ENCODE peak calls at places on chromosome 2, in nine cellular contexts. One of them, this sample, is unnamed.

GRCh38 chr2:8779795-8780194 is 57.6 kb downstream of the KIDINS220 start:
- DNase-seq in lower leg skin: no peak
- DNase-seq in upper lobe of right lung: no peak
- DNase-seq in EL: no peak
- DNase-seq in iPS-NIHi11: no peak
- DNase-seq in AG20443: no peak
- DNase-seq in NT2/D1: no peak
- DNase-seq in GM03348: no peak
- DNase-seq in GM18507: no peak
- DNase-seq in this sample: no peak

GRCh38 chr2:27175330-27175729 is 26.5 kb downstream of the TCF23 start:
- DNase-seq in upper lobe of right lung: no peak
- DNase-seq in lower leg skin: peak; percentile 35
- DNase-seq in GM03348: no peak
- DNase-seq in NT2/D1: no peak
- DNase-seq in GM18507: no peak
- DNase-seq in EL: no peak
- DNase-seq in AG20443: no peak
- DNase-seq in iPS-NIHi11: no peak
- DNase-seq in this sample: peak; percentile 46

GRCh38 chr2:188600536-188601210 is 309.0 kb downstream of the GULP1 start:
- DNase-seq in EL: peak; percentile 66
- DNase-seq in NT2/D1: no peak
- DNase-seq in GM18507: no peak
- DNase-seq in GM03348: peak; percentile 25
- DNase-seq in iPS-NIHi11: no peak
- DNase-seq in lower leg skin: no peak
- DNase-seq in upper lobe of right lung: no peak
- DNase-seq in AG20443: peak; percentile 17
- DNase-seq in this sample: peak; percentile 80

GRCh38 chr2:205361970-205362369 is 320.3 kb upstream of the NRP2 start:
- DNase-seq in GM03348: no peak
- DNase-seq in EL: no peak
- DNase-seq in iPS-NIHi11: no peak
- DNase-seq in upper lobe of right lung: no peak
- DNase-seq in NT2/D1: no peak
- DNase-seq in AG20443: no peak
- DNase-seq in lower leg skin: no peak
- DNase-seq in GM18507: no peak
- DNase-seq in this sample: no peak

GRCh38 chr2:219251656-219252055 is 1.4 kb upstream of the TUBA4B start:
- DNase-seq in NT2/D1: no peak
- DNase-seq in lower leg skin: no peak
- DNase-seq in AG20443: no peak
- DNase-seq in upper lobe of right lung: no peak
- DNase-seq in GM18507: no peak
- DNase-seq in iPS-NIHi11: no peak
- DNase-seq in GM03348: peak; percentile 8
- DNase-seq in EL: no peak
- DNase-seq in this sample: peak; percentile 55

GRCh38 chr2:121809607-121810006 is 54.2 kb downstream of the TSN start:
- DNase-seq in iPS-NIHi11: peak; percentile 1
- DNase-seq in GM03348: no peak
- DNase-seq in NT2/D1: no peak
- DNase-seq in lower leg skin: no peak
- DNase-seq in GM18507: no peak
- DNase-seq in EL: no peak
- DNase-seq in AG20443: no peak
- DNase-seq in upper lobe of right lung: no peak
- DNase-seq in this sample: no peak

GRCh38 chr2:47029737-47030524 is 114.3 kb upstream of the MCFD2 start:
- DNase-seq in EL: peak; percentile 32
- DNase-seq in lower leg skin: no peak
- DNase-seq in iPS-NIHi11: no peak
- DNase-seq in GM18507: no peak
- DNase-seq in AG20443: no peak
- DNase-seq in upper lobe of right lung: no peak
- DNase-seq in NT2/D1: no peak
- DNase-seq in GM03348: no peak
- DNase-seq in this sample: no peak

GRCh38 chr2:195646424-195646823 is 10.6 kb upstream of the SLC39A10 start:
- DNase-seq in lower leg skin: no peak
- DNase-seq in NT2/D1: no peak
- DNase-seq in EL: no peak
- DNase-seq in AG20443: no peak
- DNase-seq in GM03348: no peak
- DNase-seq in upper lobe of right lung: no peak
- DNase-seq in GM18507: no peak
- DNase-seq in iPS-NIHi11: peak; percentile 20
- DNase-seq in this sample: no peak

GRCh38 chr2:239590276-239590675 is 189.5 kb upstream of the HDAC4 start:
- DNase-seq in upper lobe of right lung: no peak
- DNase-seq in GM18507: no peak
- DNase-seq in EL: no peak
- DNase-seq in NT2/D1: no peak
- DNase-seq in iPS-NIHi11: no peak
- DNase-seq in AG20443: no peak
- DNase-seq in GM03348: no peak
- DNase-seq in lower leg skin: no peak
- DNase-seq in this sample: no peak

GRCh38 chr2:214737188-214737587 is 72.3 kb downstream of the BARD1 start:
- DNase-seq in iPS-NIHi11: no peak
- DNase-seq in GM03348: no peak
- DNase-seq in AG20443: no peak
- DNase-seq in NT2/D1: no peak
- DNase-seq in lower leg skin: no peak
- DNase-seq in EL: no peak
- DNase-seq in upper lobe of right lung: no peak
- DNase-seq in GM18507: no peak
- DNase-seq in this sample: no peak

GRCh38 chr2:105384861-105385260 is 14.0 kb downstream of the FHL2 start:
- DNase-seq in upper lobe of right lung: no peak
- DNase-seq in GM18507: no peak
- DNase-seq in iPS-NIHi11: no peak
- DNase-seq in EL: no peak
- DNase-seq in GM03348: no peak
- DNase-seq in lower leg skin: no peak
- DNase-seq in NT2/D1: no peak
- DNase-seq in AG20443: no peak
- DNase-seq in this sample: no peak

GRCh38 chr2:1767939-1768691 is 23.8 kb upstream of the PXDN start:
- DNase-seq in GM03348: no peak
- DNase-seq in EL: no peak
- DNase-seq in NT2/D1: no peak
- DNase-seq in upper lobe of right lung: no peak
- DNase-seq in GM18507: no peak
- DNase-seq in iPS-NIHi11: no peak
- DNase-seq in AG20443: no peak
- DNase-seq in lower leg skin: no peak
- DNase-seq in this sample: no peak

GRCh38 chr2:73067043-73067442 is 4.5 kb downstream of the SFXN5 start:
- DNase-seq in GM18507: no peak
- DNase-seq in AG20443: no peak
- DNase-seq in upper lobe of right lung: no peak
- DNase-seq in GM03348: no peak
- DNase-seq in EL: no peak
- DNase-seq in lower leg skin: no peak
- DNase-seq in NT2/D1: no peak
- DNase-seq in iPS-NIHi11: no peak
- DNase-seq in this sample: no peak

GRCh38 chr2:122183890-122184289 is 428.4 kb downstream of the TSN start:
- DNase-seq in GM03348: no peak
- DNase-seq in upper lobe of right lung: no peak
- DNase-seq in GM18507: no peak
- DNase-seq in AG20443: no peak
- DNase-seq in iPS-NIHi11: no peak
- DNase-seq in EL: no peak
- DNase-seq in lower leg skin: no peak
- DNase-seq in NT2/D1: no peak
- DNase-seq in this sample: no peak

GRCh38 chr2:33133436-33133835 is 186.7 kb downstream of the LTBP1 start:
- DNase-seq in iPS-NIHi11: no peak
- DNase-seq in GM18507: no peak
- DNase-seq in AG20443: no peak
- DNase-seq in lower leg skin: no peak
- DNase-seq in upper lobe of right lung: no peak
- DNase-seq in GM03348: no peak
- DNase-seq in NT2/D1: no peak
- DNase-seq in EL: no peak
- DNase-seq in this sample: no peak

GRCh38 chr2:65710779-65711295 is 278.4 kb upstream of the SPRED2 start:
- DNase-seq in AG20443: no peak
- DNase-seq in lower leg skin: no peak
- DNase-seq in GM03348: no peak
- DNase-seq in iPS-NIHi11: peak; percentile 50
- DNase-seq in upper lobe of right lung: no peak
- DNase-seq in GM18507: no peak
- DNase-seq in NT2/D1: peak; percentile 8
- DNase-seq in EL: peak; percentile 32
- DNase-seq in this sample: peak; percentile 3

GRCh38 chr2:238869293-238870124 is 21.6 kb downstream of the TWIST2 start:
- DNase-seq in iPS-NIHi11: no peak
- DNase-seq in GM18507: no peak
- DNase-seq in GM03348: no peak
- DNase-seq in EL: peak; percentile 73
- DNase-seq in AG20443: no peak
- DNase-seq in NT2/D1: no peak
- DNase-seq in lower leg skin: no peak
- DNase-seq in upper lobe of right lung: no peak
- DNase-seq in this sample: peak; percentile 86

GRCh38 chr2:96386470-96386869 is 50.9 kb downstream of the NCAPH start:
- DNase-seq in iPS-NIHi11: no peak
- DNase-seq in GM18507: no peak
- DNase-seq in AG20443: no peak
- DNase-seq in NT2/D1: no peak
- DNase-seq in EL: no peak
- DNase-seq in upper lobe of right lung: no peak
- DNase-seq in lower leg skin: no peak
- DNase-seq in GM03348: no peak
- DNase-seq in this sample: no peak

GRCh38 chr2:16395601-16396000 is 270.0 kb downstream of the CYRIA start:
- DNase-seq in upper lobe of right lung: no peak
- DNase-seq in iPS-NIHi11: no peak
- DNase-seq in lower leg skin: no peak
- DNase-seq in GM18507: no peak
- DNase-seq in EL: no peak
- DNase-seq in NT2/D1: no peak
- DNase-seq in AG20443: no peak
- DNase-seq in GM03348: no peak
- DNase-seq in this sample: no peak

GRCh38 chr2:217714268-217714643 is 288.5 kb downstream of the TNS1 start:
- DNase-seq in GM18507: no peak
- DNase-seq in iPS-NIHi11: peak; percentile 15
- DNase-seq in EL: peak; percentile 44
- DNase-seq in GM03348: peak; percentile 51
- DNase-seq in AG20443: peak; percentile 64
- DNase-seq in NT2/D1: no peak
- DNase-seq in lower leg skin: no peak
- DNase-seq in upper lobe of right lung: peak; percentile 69
- DNase-seq in this sample: peak; percentile 35

GRCh38 chr2:165634855-165635254 is 159.2 kb downstream of the GALNT3 start:
- DNase-seq in upper lobe of right lung: no peak
- DNase-seq in iPS-NIHi11: peak; percentile 63
- DNase-seq in GM03348: peak; percentile 12
- DNase-seq in lower leg skin: no peak
- DNase-seq in AG20443: no peak
- DNase-seq in NT2/D1: peak; percentile 61
- DNase-seq in GM18507: no peak
- DNase-seq in EL: peak; percentile 6
- DNase-seq in this sample: peak; percentile 1